ENCODE peak calls at places on chromosomes 2 and 18, in eight cellular contexts. G is C1 segment of cervical spinal cord; W is iris pigment epithelial cell; F is NCI-H748 treated with DMSO at 0.1 percent for 48 hours; S is hepatocyte; Y is GM13976; B is activated CD8-positive, alpha-beta T cell treated with anti-CD3 and anti-CD28 coated beads, Interleukin-2, amount 10 ng/mL, durations not matched to agents 7 days and 5 days; M is activated CD4-positive, alpha-beta T cell treated with anti-CD3 and anti-CD28 coated beads, Interleukin-2, amount 50 U/mL, for 24 hours. T is an unnamed sample.

GRCh38 chr2:27264753-27265535 is 2.1 kb upstream of the SLC30A3 start:
- DNase-seq in M (peak), Y (peak), F (peak), S (peak), W (peak), G (no peak), B (peak), T (peak)

GRCh38 chr2:223008162-223008561 is 43.8 kb upstream of the KCNE4 start:
- DNase-seq in Y (no peak), S (peak), W (peak), M (no peak), G (no peak), B (no peak), F (no peak), T (no peak)

GRCh38 chr2:181407171-181407570 is 50.0 kb upstream of the ITGA4 start:
- DNase-seq in B (no peak), S (no peak), F (no peak), W (peak), M (no peak), Y (no peak), G (no peak), T (no peak)

GRCh38 chr2:123485056-123485455 is 540.0 kb upstream of the CNTNAP5 start:
- DNase-seq in B (no peak), W (no peak), S (no peak), M (no peak), F (no peak), Y (no peak), G (no peak), T (no peak)

GRCh38 chr2:138237657-138238384 is 263.7 kb upstream of the SPOPL start:
- DNase-seq in G (no peak), W (peak), Y (no peak), F (no peak), M (no peak), S (peak), B (no peak), T (no peak)

GRCh38 chr2:180716186-180717180 is 263.9 kb upstream of the UBE2E3 start:
- DNase-seq in Y (no peak), S (no peak), W (no peak), F (no peak), M (no peak), B (no peak), G (no peak), T (peak)

GRCh38 chr2:111236027-111236426 is 115.3 kb downstream of the BCL2L11 start:
- DNase-seq in M (no peak), B (no peak), F (no peak), S (no peak), Y (no peak), W (no peak), G (no peak), T (no peak)

GRCh38 chr2:36354816-36355156 is 792 bp upstream of the CRIM1 start:
- DNase-seq in S (no peak), F (no peak), Y (no peak), W (no peak), M (no peak), B (no peak), G (no peak), T (no peak)

GRCh38 chr18:60020107-60020925 is 120.5 kb downstream of the PMAIP1 start:
- DNase-seq in W (peak), Y (no peak), S (no peak), F (no peak), G (no peak), B (no peak), M (no peak), T (peak)

GRCh38 chr2:26411419-26411818 is 9.7 kb downstream of the DRC1 start:
- DNase-seq in W (no peak), M (no peak), S (no peak), Y (no peak), G (no peak), B (no peak), F (no peak), T (no peak)

GRCh38 chr2:148802448-148803220 is 72.4 kb upstream of the KIF5C start:
- DNase-seq in Y (no peak), G (no peak), W (no peak), B (no peak), M (no peak), F (no peak), S (no peak), T (no peak)

GRCh38 chr18:22494771-22495170 is 77.1 kb upstream of the CTAGE1 start:
- DNase-seq in B (no peak), M (no peak), Y (no peak), S (no peak), W (peak), G (no peak), F (no peak), T (peak)

GRCh38 chr2:174117951-174118930 is 130.1 kb downstream of the OLA1 start:
- DNase-seq in W (peak), G (no peak), F (no peak), S (no peak), Y (no peak), M (no peak), B (no peak), T (peak)

GRCh38 chr2:63424329-63425078 is 163.8 kb downstream of the WDPCP start:
- DNase-seq in W (peak), Y (peak), S (peak), B (peak), M (peak), G (no peak), F (no peak), T (peak)

GRCh38 chr2:17166506-17166905 is 351.7 kb downstream of the RAD51AP2 start:
- DNase-seq in F (peak), B (no peak), M (no peak), W (peak), G (peak), Y (no peak), S (peak), T (peak)

GRCh38 chr2:109530712-109531111 is 83.1 kb downstream of the SEPTIN10 start:
- DNase-seq in F (no peak), S (no peak), M (no peak), B (no peak), G (no peak), Y (no peak), W (no peak), T (no peak)

GRCh38 chr2:158936978-158937377 is 31.5 kb upstream of the TANC1 start:
- DNase-seq in M (no peak), G (no peak), S (peak), F (no peak), W (peak), B (no peak), Y (no peak), T (peak)

GRCh38 chr2:65265090-65266045 is 37.7 kb downstream of the ACTR2 start:
- DNase-seq in S (peak), G (peak), B (peak), W (peak), Y (no peak), M (peak), F (peak), T (peak)

GRCh38 chr2:162521871-162522655 is 178.1 kb downstream of the GCA start:
- DNase-seq in F (no peak), Y (no peak), S (no peak), W (peak), M (no peak), G (peak), B (no peak), T (no peak)

GRCh38 chr2:237980087-237980486 is 13.3 kb downstream of the UBE2F start:
- DNase-seq in S (no peak), W (no peak), M (no peak), G (no peak), B (no peak), Y (no peak), F (no peak), T (no peak)

GRCh38 chr2:128281852-128282245 is 36.8 kb downstream of the HS6ST1 start:
- DNase-seq in G (no peak), M (no peak), W (no peak), F (no peak), B (no peak), Y (no peak), S (no peak), T (no peak)

GRCh38 chr18:3898866-3899613 is 449.1 kb downstream of the TGIF1 start:
- DNase-seq in M (no peak), W (no peak), Y (no peak), F (no peak), B (no peak), G (peak), S (no peak), T (no peak)

GRCh38 chr2:190023860-190024259 is 38.7 kb downstream of the MSTN start:
- DNase-seq in G (peak), B (peak), W (peak), M (peak), S (peak), F (peak), Y (no peak), T (peak)

GRCh38 chr2:26580151-26580550 is 61.0 kb downstream of the CIB4 start:
- DNase-seq in F (no peak), S (no peak), W (no peak), Y (no peak), B (no peak), G (no peak), M (no peak), T (no peak)

GRCh38 chr2:148524519-148524919 is 120.0 kb upstream of the EPC2 start:
- DNase-seq in B (peak), W (no peak), M (peak), S (no peak), F (no peak), Y (no peak), G (no peak), T (no peak)